ENCODE peak calls at places on chromosomes 6 and 20, in nine cellular contexts. K is tibial artery; U is A549; F is gastrocnemius medialis; W is PC-9; S is left ventricle myocardium inferior; N is fibroblast of lung; G is CD4-positive, alpha-beta T cell; L is lower lobe of right lung. B is an unnamed sample.

GRCh38 chr6:158654960-158655485 is 5.2 kb downstream of the SYTL3 start:
- DNase-seq in K (no peak), U (no peak), F (peak), W (no peak), S (no peak), N (peak), G (no peak), L (no peak), B (no peak)

GRCh38 chr6:108115598-108116058 is 41.1 kb upstream of the OSTM1 start:
- DNase-seq in K (peak), U (peak), F (no peak), W (peak), S (peak), N (peak), G (no peak), L (peak), B (no peak)

GRCh38 chr6:7108964-7109836 is 1.4 kb downstream of the RREB1 start:
- DNase-seq in K (peak), U (peak), F (peak), W (no peak), S (peak), N (peak), G (peak), L (peak), B (peak)

GRCh38 chr6:33696538-33697518 is 14.7 kb downstream of the UQCC2 start:
- DNase-seq in K (peak), U (no peak), F (no peak), W (peak), S (peak), N (peak), G (no peak), L (peak), B (no peak)

GRCh38 chr6:32148722-32149576 is 2.8 kb downstream of the PRRT1 start:
- DNase-seq in K (peak), U (no peak), F (peak), W (no peak), S (no peak), N (peak), G (peak), L (peak), B (no peak)

GRCh38 chr20:10565191-10565921 is 108.4 kb downstream of the JAG1 start:
- DNase-seq in K (peak), U (peak), F (peak), W (no peak), S (no peak), N (peak), G (no peak), L (no peak), B (no peak)

GRCh38 chr20:15100506-15101160 is 763.2 kb upstream of the FLRT3 start:
- DNase-seq in K (no peak), U (no peak), F (no peak), W (no peak), S (no peak), N (no peak), G (no peak), L (no peak), B (no peak)

GRCh38 chr6:71404145-71404966 is 115.7 kb downstream of the OGFRL1 start:
- DNase-seq in K (no peak), U (peak), F (no peak), W (peak), S (no peak), N (peak), G (no peak), L (no peak), B (no peak)

GRCh38 chr6:2502998-2503674 is 247.6 kb downstream of the MYLK4 start:
- DNase-seq in K (no peak), U (no peak), F (no peak), W (no peak), S (no peak), N (no peak), G (no peak), L (no peak), B (no peak)

GRCh38 chr6:54185885-54186284 is 74.6 kb downstream of the MLIP start:
- DNase-seq in K (no peak), U (no peak), F (no peak), W (no peak), S (no peak), N (no peak), G (no peak), L (no peak), B (no peak)

GRCh38 chr6:160254467-160255312 is 3.9 kb downstream of the SLC22A2 start:
- DNase-seq in K (no peak), U (peak), F (no peak), W (no peak), S (no peak), N (no peak), G (no peak), L (no peak), B (no peak)

GRCh38 chr6:75154973-75155372 is 50.9 kb downstream of the COL12A1 start:
- DNase-seq in K (no peak), U (no peak), F (no peak), W (no peak), S (no peak), N (no peak), G (no peak), L (no peak), B (no peak)

GRCh38 chr6:152471459-152472070 is 165.6 kb downstream of the SYNE1 start:
- DNase-seq in K (no peak), U (peak), F (no peak), W (no peak), S (no peak), N (peak), G (no peak), L (no peak), B (no peak)

GRCh38 chr6:163603395-163603794 is 188.9 kb downstream of the QKI start:
- DNase-seq in K (no peak), U (no peak), F (no peak), W (no peak), S (no peak), N (no peak), G (no peak), L (no peak), B (no peak)

GRCh38 chr6:35370124-35370741 is 27.9 kb downstream of the PPARD start:
- DNase-seq in K (peak), U (peak), F (peak), W (peak), S (peak), N (peak), G (no peak), L (peak), B (peak)

GRCh38 chr20:60137657-60138245 is 179.5 kb downstream of the CDH26 start:
- DNase-seq in K (no peak), U (peak), F (peak), W (no peak), S (no peak), N (peak), G (no peak), L (no peak), B (no peak)

GRCh38 chr6:104483225-104483834 is 376.4 kb downstream of the HACE1 start:
- DNase-seq in K (no peak), U (peak), F (no peak), W (no peak), S (no peak), N (peak), G (no peak), L (no peak), B (no peak)

GRCh38 chr6:37867756-37868446 is 48.4 kb downstream of the ZFAND3 start:
- DNase-seq in K (no peak), U (no peak), F (no peak), W (no peak), S (no peak), N (no peak), G (no peak), L (no peak), B (no peak)

GRCh38 chr6:154448448-154449096 is 61.9 kb downstream of the CNKSR3 start:
- DNase-seq in K (no peak), U (no peak), F (no peak), W (no peak), S (no peak), N (peak), G (no peak), L (no peak), B (peak)

GRCh38 chr6:170266061-170266825 is 24.6 kb downstream of the DLL1 start:
- DNase-seq in K (no peak), U (no peak), F (no peak), W (no peak), S (no peak), N (peak), G (no peak), L (peak), B (no peak)
- H3K27ac ChIP-seq in K (no peak), U (no peak), F (peak), W (no peak), S (peak), N (no peak), G (no peak), L (peak), B (no peak)

DNA sequence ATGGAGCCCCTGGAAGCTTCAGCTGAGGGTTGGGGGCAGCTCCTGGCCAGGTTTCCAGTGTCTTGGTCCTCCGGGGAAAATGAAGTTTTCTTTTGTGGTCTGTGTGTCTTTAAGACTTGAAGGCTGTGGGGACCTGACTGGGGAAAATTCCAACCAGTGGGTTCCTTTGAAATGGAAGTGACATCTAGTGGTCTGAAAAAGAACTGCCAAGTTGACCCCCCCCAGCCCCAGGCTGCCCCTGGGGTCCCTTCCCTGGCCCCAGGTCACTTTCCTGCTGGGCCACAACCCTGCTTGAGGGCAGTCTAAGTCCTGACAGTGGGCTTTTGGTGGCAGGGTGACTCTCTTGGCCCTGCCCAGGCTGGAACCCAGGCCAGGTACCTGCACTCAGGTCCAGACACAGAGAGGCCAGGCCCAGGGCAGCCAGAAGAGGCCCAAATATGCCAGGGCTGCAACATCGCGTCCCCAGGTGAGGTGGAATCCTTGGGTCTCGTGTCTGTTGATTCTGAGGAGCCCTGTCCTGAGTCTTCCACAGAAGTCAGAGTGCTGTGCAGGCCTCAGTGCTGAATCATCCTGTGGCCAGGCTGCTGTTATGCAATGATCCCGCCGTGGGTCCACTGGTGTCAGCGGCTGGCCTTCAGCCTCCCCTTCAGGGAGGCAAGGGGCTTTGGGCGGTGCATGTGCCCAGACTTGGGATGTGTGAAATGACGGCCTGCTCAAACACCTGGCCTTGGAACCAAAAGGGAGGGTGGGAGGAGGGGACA is 68.4 kb downstream of the VEGFA start:
- DNase-seq in K (peak), U (peak), F (peak), W (peak), S (peak), N (peak), G (no peak), L (peak), B (no peak)
- TF ChIP-seq CTCF in K (no peak), U (peak), F (peak), W (peak), S (peak), N (peak), G (no peak), L (peak), B (no peak)

DNA sequence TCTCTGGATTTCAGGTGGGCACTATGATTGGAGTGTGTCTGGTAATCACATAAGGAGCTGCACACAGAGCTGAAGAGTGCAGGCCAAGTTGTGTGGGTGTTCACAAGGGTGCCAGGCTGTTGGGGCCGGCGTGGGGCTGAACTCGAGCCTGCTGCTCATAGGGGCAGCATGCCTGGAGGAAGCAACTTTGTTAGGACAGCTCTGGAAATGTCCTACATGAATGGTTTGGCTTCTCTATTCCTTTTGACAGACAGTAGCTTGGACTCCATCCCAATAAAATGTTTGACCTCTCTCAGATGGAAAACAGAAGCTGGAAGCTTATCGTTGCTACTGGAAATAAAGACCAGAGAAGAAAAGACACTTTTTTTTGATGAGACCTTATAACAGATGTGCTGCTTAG is 80.5 kb upstream of the EEF1E1 start:
- DNase-seq in K (no peak), U (no peak), F (no peak), W (no peak), S (no peak), N (no peak), G (no peak), L (no peak), B (no peak)
- H3K27ac ChIP-seq in K (peak), U (no peak), F (no peak), W (no peak), S (no peak), N (no peak), G (no peak), L (no peak), B (peak)

DNA sequence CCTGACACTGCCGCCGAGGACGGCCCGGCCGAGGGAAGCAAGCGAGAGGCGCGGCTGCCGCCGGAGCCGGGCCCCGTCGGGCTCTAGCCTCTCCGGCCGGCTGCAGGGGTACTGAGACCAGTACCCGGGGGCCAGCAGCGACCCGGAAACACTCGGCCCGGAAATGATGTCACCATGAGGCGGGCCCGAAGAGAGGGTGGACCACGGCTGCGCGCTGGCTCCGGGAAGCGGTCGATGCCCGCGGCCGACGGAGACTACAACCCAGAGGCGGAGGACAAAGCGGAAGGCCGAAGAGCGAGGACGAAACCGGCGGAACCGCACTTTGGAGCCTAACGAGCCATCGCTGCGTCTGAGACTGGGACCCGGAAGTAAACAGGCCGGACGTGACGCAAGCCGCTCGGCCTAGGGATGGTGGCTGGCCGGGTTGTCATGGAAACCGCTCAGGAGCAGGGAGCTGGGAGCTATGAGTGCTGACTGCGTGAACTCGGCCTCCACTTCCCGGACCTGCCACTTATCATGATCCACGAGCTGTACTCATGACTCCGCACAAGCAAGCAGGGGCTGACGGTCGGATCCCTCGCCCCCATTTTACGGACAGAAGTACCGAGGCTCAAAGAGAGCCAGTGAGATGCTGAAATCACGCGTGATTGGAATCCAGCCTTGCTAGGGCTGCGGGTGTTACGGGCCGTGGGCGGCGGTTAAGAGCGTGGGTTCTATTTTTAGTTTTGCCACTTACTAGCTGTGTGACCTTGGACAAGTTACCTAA is at the start of gene SPATA2:
- DNase-seq in K (peak), U (peak), F (peak), W (peak), S (peak), N (peak), G (peak), L (peak), B (peak)
- TF ChIP-seq CTCF in K (no peak), U (no peak), F (no peak), W (no peak), S (no peak), N (no peak), G (no peak), L (no peak), B (no peak)

DNA sequence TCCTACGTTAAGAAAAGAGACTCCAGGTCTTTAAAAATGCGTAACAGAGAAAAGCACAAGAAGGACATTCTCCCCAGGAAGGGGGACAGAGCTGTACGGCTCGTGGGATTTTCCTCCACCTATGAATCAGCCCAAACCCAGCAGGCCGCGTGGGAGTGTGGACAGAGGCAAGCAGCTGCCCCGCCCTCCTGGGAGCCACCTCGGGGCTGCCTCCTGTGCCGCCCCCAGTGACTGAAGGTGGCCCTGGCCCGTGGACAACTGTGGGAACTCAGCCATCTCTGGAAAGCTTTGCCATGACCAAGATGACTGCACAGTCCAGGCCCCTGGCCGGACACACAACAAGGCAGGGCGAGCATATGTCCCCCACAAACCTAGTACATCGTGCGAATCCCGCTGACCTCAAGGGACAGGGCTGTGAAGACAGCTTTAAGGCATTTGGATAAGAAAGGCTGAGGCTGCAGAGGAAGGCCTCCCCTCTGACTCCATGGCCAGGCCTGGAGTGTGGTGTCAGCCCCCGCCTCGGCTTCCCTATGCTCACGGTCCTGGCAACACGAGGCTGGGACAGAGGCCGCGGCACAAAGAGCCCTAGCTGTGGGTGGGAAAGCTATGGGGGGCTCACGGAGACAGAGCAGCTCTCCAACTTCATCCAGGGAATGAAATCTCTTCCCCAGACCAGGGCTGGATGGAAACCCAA is 26.9 kb downstream of the PXDC1 start:
- DNase-seq in K (peak), U (no peak), F (no peak), W (no peak), S (no peak), N (no peak), G (no peak), L (no peak), B (peak)
- H3K27ac ChIP-seq in K (peak), U (no peak), F (peak), W (no peak), S (peak), N (no peak), G (no peak), L (no peak), B (peak)

GRCh38 chr6:132021552-132022375 is 70.6 kb upstream of the CCN2 start:
- DNase-seq in K (no peak), U (peak), F (no peak), W (no peak), S (no peak), N (no peak), G (no peak), L (no peak), B (no peak)

GRCh38 chr6:132025468-132025867 is 74.3 kb upstream of the CCN2 start:
- DNase-seq in K (no peak), U (no peak), F (no peak), W (no peak), S (no peak), N (no peak), G (no peak), L (no peak), B (no peak)

GRCh38 chr6:132020138-132020551 is 69.0 kb upstream of the CCN2 start:
- DNase-seq in K (peak), U (no peak), F (peak), W (no peak), S (peak), N (peak), G (no peak), L (peak), B (peak)

GRCh38 chr6:132017921-132018320 is 66.7 kb upstream of the CCN2 start:
- DNase-seq in K (no peak), U (no peak), F (no peak), W (no peak), S (no peak), N (no peak), G (no peak), L (no peak), B (no peak)

DNA sequence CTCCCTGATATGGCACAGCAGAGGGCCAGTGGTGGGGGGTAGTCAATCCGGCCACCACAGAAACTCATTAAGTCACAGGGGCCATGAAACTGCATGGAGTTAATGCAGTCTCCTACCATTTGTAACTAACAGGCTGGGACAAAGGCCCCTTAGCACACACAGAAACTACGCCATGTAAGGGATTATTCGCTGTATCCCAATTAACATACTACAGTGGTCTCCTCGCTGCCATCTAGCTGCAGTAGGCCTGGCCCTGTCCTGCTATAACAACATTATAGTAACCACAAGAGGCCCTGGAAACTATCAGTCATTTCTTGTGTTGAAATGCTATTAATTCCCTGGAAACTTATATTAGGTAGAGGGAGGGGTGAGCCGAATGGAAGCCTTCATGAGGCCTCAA is 72.3 kb upstream of the CCN2 start:
- DNase-seq in K (no peak), U (no peak), F (no peak), W (no peak), S (no peak), N (no peak), G (no peak), L (no peak), B (no peak)
- TF ChIP-seq CTCF in K (no peak), U (no peak), F (no peak), W (no peak), S (no peak), N (peak), G (no peak), L (no peak), B (no peak)

DNA sequence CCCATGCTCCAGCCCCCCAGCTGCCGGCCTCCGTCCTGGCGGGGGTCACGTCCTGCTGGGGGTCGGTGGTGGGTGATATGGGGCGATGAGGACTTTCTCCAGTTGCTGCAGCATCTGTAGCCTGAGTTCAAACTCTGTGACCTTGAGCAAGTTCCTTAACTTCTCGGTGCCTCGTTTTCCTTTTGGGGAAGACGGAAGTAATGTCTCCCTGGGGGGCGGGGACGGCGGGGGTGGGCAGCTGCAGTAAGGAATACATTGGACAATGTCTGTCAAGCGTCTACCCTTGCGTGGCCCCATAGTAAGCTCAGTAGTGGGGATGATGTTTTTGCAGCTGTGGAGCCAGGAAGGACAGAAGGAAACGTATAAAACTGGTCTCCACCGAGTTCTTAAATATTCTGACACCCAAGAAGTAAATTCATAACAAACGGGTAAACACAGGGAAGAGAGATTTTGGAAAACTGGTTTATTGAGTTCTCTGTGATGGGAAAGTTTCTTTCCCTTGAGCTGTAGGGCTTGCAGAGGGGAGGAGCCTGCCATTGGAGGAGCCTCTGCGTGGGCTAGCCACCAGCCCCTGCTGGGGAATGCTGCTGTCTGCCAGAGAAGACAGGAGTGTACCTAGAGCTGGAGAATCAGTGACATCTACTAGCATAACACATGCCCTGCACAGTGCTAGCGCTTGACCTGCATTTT is 1.0 kb upstream of the ACSS1 start:
- DNase-seq in K (peak), U (no peak), F (no peak), W (no peak), S (peak), N (no peak), G (no peak), L (no peak), B (peak)
- H3K27ac ChIP-seq in K (peak), U (peak), F (peak), W (no peak), S (peak), N (no peak), G (peak), L (peak), B (peak)

GRCh38 chr6:141675957-141676356 is 456.8 kb upstream of the GJE1 start:
- DNase-seq in K (no peak), U (peak), F (no peak), W (no peak), S (no peak), N (peak), G (no peak), L (no peak), B (no peak)
- TF ChIP-seq CTCF in K (no peak), U (peak), F (no peak), W (peak), S (peak), N (peak), G (no peak), L (no peak), B (no peak)